ENCODE peak calls at places on chromosomes 3 and 15, in four cellular contexts. One of them, this sample, is unnamed.

GRCh38 chr3:37417297-37418082 is 243.1 kb upstream of the LRRFIP2 start:
- DNase-seq in psoas muscle: no peak
- DNase-seq in fibroblast of lung: no peak
- DNase-seq in heart right ventricle: no peak
- DNase-seq in this sample: no peak

GRCh38 chr3:45509768-45510129 is 84.8 kb upstream of the LIMD1 start:
- DNase-seq in psoas muscle: no peak
- DNase-seq in fibroblast of lung: no peak
- DNase-seq in heart right ventricle: no peak
- DNase-seq in this sample: no peak

GRCh38 chr15:84953136-84953535 is 28.5 kb upstream of the PDE8A start:
- DNase-seq in psoas muscle: no peak
- DNase-seq in fibroblast of lung: peak; percentile 15
- DNase-seq in heart right ventricle: no peak
- DNase-seq in this sample: no peak

GRCh38 chr3:185813691-185814215 is 11.1 kb downstream of the IGF2BP2 start:
- DNase-seq in psoas muscle: no peak
- DNase-seq in fibroblast of lung: peak; percentile 75
- DNase-seq in heart right ventricle: no peak
- DNase-seq in this sample: peak; percentile 71

GRCh38 chr15:78272776-78273175 is 8.4 kb downstream of the DNAJA4 start:
- DNase-seq in psoas muscle: no peak
- DNase-seq in fibroblast of lung: no peak
- DNase-seq in heart right ventricle: no peak
- DNase-seq in this sample: no peak

GRCh38 chr3:185094691-185095090 is 58.2 kb downstream of the C3orf70 start:
- DNase-seq in psoas muscle: no peak
- DNase-seq in fibroblast of lung: peak; percentile 15
- DNase-seq in heart right ventricle: no peak
- DNase-seq in this sample: no peak

GRCh38 chr15:51401872-51402517 is 60.5 kb downstream of the GLDN start:
- DNase-seq in psoas muscle: no peak
- DNase-seq in fibroblast of lung: peak; percentile 50
- DNase-seq in heart right ventricle: peak; percentile 27
- DNase-seq in this sample: no peak

GRCh38 chr3:2810723-2811122 is 299.5 kb downstream of the IL5RA start:
- DNase-seq in psoas muscle: no peak
- DNase-seq in fibroblast of lung: no peak
- DNase-seq in heart right ventricle: no peak
- DNase-seq in this sample: no peak

GRCh38 chr3:193970773-193971206 is 165.2 kb upstream of the HES1 start:
- DNase-seq in psoas muscle: no peak
- DNase-seq in fibroblast of lung: no peak
- DNase-seq in heart right ventricle: no peak
- DNase-seq in this sample: no peak
- H3K4me1 ChIP-seq in psoas muscle: peaks cover 3% of the 10 kb centered on the region
- H3K4me1 ChIP-seq in fibroblast of lung: no peaks in the 10 kb centered on the region
- H3K4me1 ChIP-seq in heart right ventricle: peaks cover 14% of the 10 kb centered on the region
- H3K4me1 ChIP-seq in this sample: peaks cover 15% of the 10 kb centered on the region

GRCh38 chr15:45831787-45832186 is 197.0 kb downstream of the SQOR start:
- DNase-seq in psoas muscle: no peak
- DNase-seq in fibroblast of lung: no peak
- DNase-seq in heart right ventricle: no peak
- DNase-seq in this sample: no peak

GRCh38 chr15:45827275-45827674 is 192.4 kb downstream of the SQOR start:
- DNase-seq in psoas muscle: no peak
- DNase-seq in fibroblast of lung: no peak
- DNase-seq in heart right ventricle: no peak
- DNase-seq in this sample: no peak

GRCh38 chr15:45834622-45835021 is 199.8 kb downstream of the SQOR start:
- DNase-seq in psoas muscle: no peak
- DNase-seq in fibroblast of lung: no peak
- DNase-seq in heart right ventricle: no peak
- DNase-seq in this sample: no peak

DNA sequence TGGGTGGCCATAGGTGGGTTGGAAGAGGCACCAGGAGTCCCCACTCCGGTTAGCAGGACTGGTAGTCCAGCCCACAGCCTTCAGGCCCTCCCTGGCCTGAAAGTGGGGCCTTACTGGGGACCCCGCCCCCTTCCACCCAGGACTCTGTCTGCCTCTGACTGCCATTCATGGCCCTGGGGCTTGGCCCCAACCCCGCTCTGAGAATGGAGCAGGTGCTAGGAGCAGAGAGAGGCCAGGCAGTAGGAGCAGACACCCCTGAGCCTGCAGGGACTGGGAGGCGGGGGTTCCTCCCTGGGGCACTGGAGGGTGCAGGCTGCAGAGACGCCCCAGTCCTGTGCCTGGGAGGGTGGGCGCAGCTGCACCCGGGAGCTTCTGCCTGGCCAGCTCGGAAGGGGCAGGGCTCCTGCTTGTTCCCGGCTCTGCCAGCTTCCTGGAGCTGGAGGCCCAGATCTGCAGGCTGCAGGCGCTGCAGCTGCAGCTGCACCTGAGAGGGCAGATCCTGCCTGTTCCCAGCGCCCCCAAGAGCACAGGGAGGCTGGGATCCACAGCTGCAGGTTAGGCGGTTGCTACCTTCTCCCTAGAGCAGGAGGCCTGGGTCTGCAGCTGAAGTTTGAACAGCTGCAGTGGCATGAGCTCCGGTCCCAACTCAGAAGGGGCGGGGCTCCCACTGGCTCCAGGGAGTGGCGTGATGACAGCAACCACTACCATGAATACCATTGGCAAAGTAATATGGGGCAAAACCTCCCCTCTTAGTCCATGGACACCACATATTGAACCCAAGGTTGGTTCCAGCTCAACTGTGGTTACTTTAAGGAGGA is 194.7 kb downstream of the SQOR start:
- DNase-seq in psoas muscle: no peak
- DNase-seq in fibroblast of lung: no peak
- DNase-seq in heart right ventricle: no peak
- DNase-seq in this sample: peak; percentile 57
- H3K27ac ChIP-seq in psoas muscle: no peak overlapping the region
- H3K27ac ChIP-seq in fibroblast of lung: no peak overlapping the region
- H3K27ac ChIP-seq in heart right ventricle: no peak overlapping the region
- H3K27ac ChIP-seq in this sample: no peak overlapping the region

GRCh38 chr15:96304839-96305238 is 25.7 kb upstream of the NR2F2 start:
- DNase-seq in psoas muscle: no peak
- DNase-seq in fibroblast of lung: no peak
- DNase-seq in heart right ventricle: no peak
- DNase-seq in this sample: no peak

GRCh38 chr15:96306321-96306720 is 24.2 kb upstream of the NR2F2 start:
- DNase-seq in psoas muscle: no peak
- DNase-seq in fibroblast of lung: no peak
- DNase-seq in heart right ventricle: no peak
- DNase-seq in this sample: no peak

GRCh38 chr15:96307856-96308394 is 22.6 kb upstream of the NR2F2 start:
- DNase-seq in psoas muscle: no peak
- DNase-seq in fibroblast of lung: no peak
- DNase-seq in heart right ventricle: no peak
- DNase-seq in this sample: no peak

GRCh38 chr15:96300808-96301207 is 29.7 kb upstream of the NR2F2 start:
- DNase-seq in psoas muscle: no peak
- DNase-seq in fibroblast of lung: no peak
- DNase-seq in heart right ventricle: no peak
- DNase-seq in this sample: no peak

GRCh38 chr15:96303503-96304054 is 26.9 kb upstream of the NR2F2 start:
- DNase-seq in psoas muscle: no peak
- DNase-seq in fibroblast of lung: no peak
- DNase-seq in heart right ventricle: no peak
- DNase-seq in this sample: no peak
- H3K4me1 ChIP-seq in psoas muscle: no peaks in the 10 kb centered on the region
- H3K4me1 ChIP-seq in fibroblast of lung: peaks cover 11% of the 10 kb centered on the region
- H3K4me1 ChIP-seq in heart right ventricle: peaks cover 9% of the 10 kb centered on the region
- H3K4me1 ChIP-seq in this sample: no peaks in the 10 kb centered on the region

GRCh38 chr3:128488995-128489859 is 3.8 kb downstream of the GATA2 start:
- DNase-seq in psoas muscle: no peak
- DNase-seq in fibroblast of lung: no peak
- DNase-seq in heart right ventricle: peak; percentile 72
- DNase-seq in this sample: no peak

GRCh38 chr3:128489860-128490649 is 2.9 kb downstream of the GATA2 start:
- DNase-seq in psoas muscle: no peak
- DNase-seq in fibroblast of lung: no peak
- DNase-seq in heart right ventricle: no peak
- DNase-seq in this sample: peak; percentile 55

GRCh38 chr3:128487538-128487812 is 5.5 kb downstream of the GATA2 start:
- DNase-seq in psoas muscle: no peak
- DNase-seq in fibroblast of lung: no peak
- DNase-seq in heart right ventricle: no peak
- DNase-seq in this sample: no peak

GRCh38 chr3:128487813-128488635 is 5.0 kb downstream of the GATA2 start:
- DNase-seq in psoas muscle: peak; percentile 88
- DNase-seq in fibroblast of lung: peak; percentile 64
- DNase-seq in heart right ventricle: peak; percentile 90
- DNase-seq in this sample: peak; percentile 89

GRCh38 chr3:128488636-128488994 is 4.4 kb downstream of the GATA2 start:
- DNase-seq in psoas muscle: no peak
- DNase-seq in fibroblast of lung: no peak
- DNase-seq in heart right ventricle: no peak
- DNase-seq in this sample: no peak
- H3K27ac ChIP-seq in psoas muscle: peak overlapping the region; percentile 68
- H3K27ac ChIP-seq in fibroblast of lung: peak overlapping the region; percentile 53
- H3K27ac ChIP-seq in heart right ventricle: peak overlapping the region; percentile 97
- H3K27ac ChIP-seq in this sample: peak overlapping the region; percentile 30

GRCh38 chr3:88180398-88180999 is 30.7 kb downstream of the C3orf38 start:
- DNase-seq in psoas muscle: no peak
- DNase-seq in fibroblast of lung: peak; percentile 71
- DNase-seq in heart right ventricle: no peak
- DNase-seq in this sample: no peak
- H3K4me1 ChIP-seq in psoas muscle: no peaks in the 10 kb centered on the region
- H3K4me1 ChIP-seq in fibroblast of lung: no peaks in the 10 kb centered on the region
- H3K4me1 ChIP-seq in heart right ventricle: no peaks in the 10 kb centered on the region
- H3K4me1 ChIP-seq in this sample: no peaks in the 10 kb centered on the region

GRCh38 chr3:155449613-155450267 is 156.3 kb upstream of the STRIT1 start:
- DNase-seq in psoas muscle: no peak
- DNase-seq in fibroblast of lung: no peak
- DNase-seq in heart right ventricle: no peak
- DNase-seq in this sample: no peak
- H3K27ac ChIP-seq in psoas muscle: no peak overlapping the region
- H3K27ac ChIP-seq in fibroblast of lung: no peak overlapping the region
- H3K27ac ChIP-seq in heart right ventricle: no peak overlapping the region
- H3K27ac ChIP-seq in this sample: no peak overlapping the region

GRCh38 chr3:129611446-129611800 is 4.9 kb upstream of the PLXND1 start:
- DNase-seq in psoas muscle: no peak
- DNase-seq in fibroblast of lung: no peak
- DNase-seq in heart right ventricle: no peak
- DNase-seq in this sample: no peak
- H3K4me1 ChIP-seq in psoas muscle: peaks cover 14% of the 10 kb centered on the region
- H3K4me1 ChIP-seq in fibroblast of lung: peaks cover 13% of the 10 kb centered on the region
- H3K4me1 ChIP-seq in heart right ventricle: peaks cover 95% of the 10 kb centered on the region
- H3K4me1 ChIP-seq in this sample: no peaks in the 10 kb centered on the region

This sample was measured in RWPE2.